ENCODE peak calls at places on chromosomes 12 and 14, in five cellular contexts. L, R, S, U and A are unnamed samples.

GRCh38 chr12:19799886-19800602 is 360.8 kb downstream of the AEBP2 start:
- DNase-seq in L (no peak), R (no peak), S (no peak), U (peak), A (no peak)

GRCh38 chr12:130104596-130105253 is 57.5 kb upstream of the FZD10 start:
- DNase-seq in L (peak), R (no peak), S (no peak), U (no peak), A (no peak)

GRCh38 chr14:75234173-75234855 is 44.3 kb upstream of the FOS start:
- DNase-seq in L (no peak), R (no peak), S (no peak), U (peak), A (peak)

GRCh38 chr12:132319991-132320570 is 9.3 kb downstream of the GALNT9 start:
- DNase-seq in L (no peak), R (no peak), S (no peak), U (no peak), A (no peak)

GRCh38 chr14:47935332-47935731 is 259.9 kb upstream of the MDGA2 start:
- DNase-seq in L (no peak), R (no peak), S (no peak), U (no peak), A (no peak)

GRCh38 chr14:66268802-66269334 is 217.3 kb upstream of the CCDC196 start:
- DNase-seq in L (no peak), R (no peak), S (no peak), U (no peak), A (no peak)

GRCh38 chr12:124738636-124739467 is 124.8 kb downstream of the SCARB1 start:
- DNase-seq in L (no peak), R (no peak), S (no peak), U (peak), A (no peak)

GRCh38 chr14:75445958-75446357 is 18.1 kb downstream of the JDP2 start:
- DNase-seq in L (no peak), R (no peak), S (no peak), U (no peak), A (no peak)

GRCh38 chr12:62594771-62595170 is 128.1 kb downstream of the MON2 start:
- DNase-seq in L (no peak), R (no peak), S (no peak), U (no peak), A (no peak)

GRCh38 chr12:66107451-66107915 is 23.1 kb downstream of the LLPH start:
- DNase-seq in L (peak), R (peak), S (peak), U (peak), A (no peak)

GRCh38 chr14:32648434-32648833 is 290.2 kb upstream of the NPAS3 start:
- DNase-seq in L (no peak), R (no peak), S (no peak), U (peak), A (no peak)

GRCh38 chr12:80684077-80684495 is 23.3 kb upstream of the MYF6 start:
- DNase-seq in L (no peak), R (no peak), S (no peak), U (no peak), A (no peak)

GRCh38 chr12:121227294-121227693 is 17.4 kb downstream of the P2RX4 start:
- DNase-seq in L (peak), R (no peak), S (no peak), U (no peak), A (no peak)

GRCh38 chr12:52945389-52946232 is 3.3 kb upstream of the KRT18 start:
- DNase-seq in L (no peak), R (no peak), S (no peak), U (peak), A (no peak)

GRCh38 chr12:47742253-47742825 is 16.3 kb downstream of the RAPGEF3 start:
- DNase-seq in L (peak), R (peak), S (peak), U (no peak), A (peak)

GRCh38 chr12:70043490-70044138 is 199.6 kb upstream of the CNOT2 start:
- DNase-seq in L (no peak), R (no peak), S (no peak), U (no peak), A (no peak)

GRCh38 chr12:93552427-93552826 is 20.0 kb upstream of the SOCS2 start:
- DNase-seq in L (no peak), R (no peak), S (no peak), U (no peak), A (no peak)

GRCh38 chr12:67541625-67541991 is 106.9 kb upstream of the DYRK2 start:
- DNase-seq in L (no peak), R (no peak), S (peak), U (no peak), A (no peak)